ENCODE peak calls at places on chromosomes 13 and 19, in six cellular contexts. One of them, this sample, is unnamed.

GRCh38 chr19:29587518-29587986 is 18.5 kb upstream of the POP4 start:
- DNase-seq in pancreas: no peak
- DNase-seq in fibroblast of lung: no peak
- DNase-seq in breast epithelium: no peak
- DNase-seq in PC-9: no peak
- DNase-seq in body of pancreas: no peak
- DNase-seq in this sample: no peak

GRCh38 chr13:110507678-110508381 is 53.7 kb downstream of the RAB20 start:
- DNase-seq in pancreas: peak; percentile 84
- DNase-seq in fibroblast of lung: no peak
- DNase-seq in PC-9: peak; percentile 91
- DNase-seq in body of pancreas: peak; percentile 85
- DNase-seq in breast epithelium: peak; percentile 64
- DNase-seq in this sample: no peak

GRCh38 chr13:32976046-32976781 is 40.0 kb upstream of the KL start:
- DNase-seq in fibroblast of lung: no peak
- DNase-seq in PC-9: no peak
- DNase-seq in body of pancreas: no peak
- DNase-seq in pancreas: no peak
- DNase-seq in breast epithelium: no peak
- DNase-seq in this sample: no peak

GRCh38 chr19:55540619-55541018 is 3.7 kb upstream of the SBK2 start:
- DNase-seq in fibroblast of lung: no peak
- DNase-seq in pancreas: no peak
- DNase-seq in body of pancreas: no peak
- DNase-seq in PC-9: no peak
- DNase-seq in breast epithelium: no peak
- DNase-seq in this sample: no peak

GRCh38 chr13:35474551-35474950 is 1.9 kb downstream of the MAB21L1 start:
- DNase-seq in pancreas: no peak
- DNase-seq in PC-9: no peak
- DNase-seq in body of pancreas: no peak
- DNase-seq in fibroblast of lung: peak; percentile 15
- DNase-seq in breast epithelium: no peak
- DNase-seq in this sample: no peak

GRCh38 chr13:110455444-110455843 is 106.1 kb downstream of the RAB20 start:
- DNase-seq in body of pancreas: no peak
- DNase-seq in PC-9: no peak
- DNase-seq in breast epithelium: no peak
- DNase-seq in pancreas: no peak
- DNase-seq in fibroblast of lung: no peak
- DNase-seq in this sample: no peak

GRCh38 chr13:51534075-51534817 is 50.0 kb upstream of the WDFY2 start:
- DNase-seq in fibroblast of lung: no peak
- DNase-seq in PC-9: no peak
- DNase-seq in body of pancreas: no peak
- DNase-seq in pancreas: no peak
- DNase-seq in breast epithelium: no peak
- DNase-seq in this sample: no peak

GRCh38 chr19:40365010-40365409 is 16.5 kb downstream of the PLD3 start:
- DNase-seq in breast epithelium: no peak
- DNase-seq in PC-9: no peak
- DNase-seq in pancreas: no peak
- DNase-seq in body of pancreas: no peak
- DNase-seq in fibroblast of lung: no peak
- DNase-seq in this sample: no peak

GRCh38 chr19:8585057-8585893 is 8.0 kb upstream of the MYO1F start:
- DNase-seq in PC-9: no peak
- DNase-seq in pancreas: no peak
- DNase-seq in breast epithelium: no peak
- DNase-seq in fibroblast of lung: no peak
- DNase-seq in body of pancreas: no peak
- DNase-seq in this sample: no peak

GRCh38 chr19:11769995-11770394 is 3.2 kb downstream of the ZNF441 start:
- DNase-seq in body of pancreas: no peak
- DNase-seq in fibroblast of lung: no peak
- DNase-seq in breast epithelium: no peak
- DNase-seq in pancreas: no peak
- DNase-seq in PC-9: no peak
- DNase-seq in this sample: no peak

GRCh38 chr13:106522898-106523525 is 12.4 kb downstream of the EFNB2 start:
- DNase-seq in PC-9: no peak
- DNase-seq in fibroblast of lung: no peak
- DNase-seq in breast epithelium: no peak
- DNase-seq in body of pancreas: no peak
- DNase-seq in pancreas: no peak
- DNase-seq in this sample: no peak

GRCh38 chr13:41196620-41197019 is 2.3 kb upstream of the KBTBD7 start:
- DNase-seq in PC-9: no peak
- DNase-seq in body of pancreas: no peak
- DNase-seq in fibroblast of lung: no peak
- DNase-seq in pancreas: no peak
- DNase-seq in breast epithelium: no peak
- DNase-seq in this sample: no peak

GRCh38 chr19:58311345-58311744 is 6.2 kb downstream of the ERVK3-1 start:
- DNase-seq in fibroblast of lung: no peak
- DNase-seq in pancreas: no peak
- DNase-seq in body of pancreas: no peak
- DNase-seq in PC-9: no peak
- DNase-seq in breast epithelium: no peak
- DNase-seq in this sample: no peak

GRCh38 chr19:55503447-55504251 is 15.4 kb downstream of the SSC5D start:
- DNase-seq in body of pancreas: peak; percentile 88
- DNase-seq in PC-9: peak; percentile 96
- DNase-seq in pancreas: peak; percentile 89
- DNase-seq in fibroblast of lung: peak; percentile 91
- DNase-seq in breast epithelium: peak; percentile 90
- DNase-seq in this sample: no peak

GRCh38 chr13:27973956-27974662 is 5.0 kb upstream of the CDX2 start:
- DNase-seq in pancreas: no peak
- DNase-seq in breast epithelium: no peak
- DNase-seq in body of pancreas: no peak
- DNase-seq in fibroblast of lung: no peak
- DNase-seq in PC-9: no peak
- DNase-seq in this sample: no peak

GRCh38 chr13:27976362-27977177 is 7.5 kb upstream of the CDX2 start:
- DNase-seq in breast epithelium: no peak
- DNase-seq in pancreas: no peak
- DNase-seq in fibroblast of lung: no peak
- DNase-seq in body of pancreas: no peak
- DNase-seq in PC-9: no peak
- DNase-seq in this sample: no peak

GRCh38 chr13:27977476-27978300 is 8.6 kb upstream of the CDX2 start:
- DNase-seq in fibroblast of lung: no peak
- DNase-seq in pancreas: no peak
- DNase-seq in breast epithelium: no peak
- DNase-seq in body of pancreas: no peak
- DNase-seq in PC-9: no peak
- DNase-seq in this sample: no peak

GRCh38 chr13:27973291-27973690 is 4.2 kb upstream of the CDX2 start:
- DNase-seq in pancreas: no peak
- DNase-seq in fibroblast of lung: no peak
- DNase-seq in breast epithelium: no peak
- DNase-seq in body of pancreas: no peak
- DNase-seq in PC-9: no peak
- DNase-seq in this sample: no peak

GRCh38 chr13:27975579-27976361 is 6.7 kb upstream of the CDX2 start:
- DNase-seq in fibroblast of lung: no peak
- DNase-seq in breast epithelium: no peak
- DNase-seq in PC-9: no peak
- DNase-seq in body of pancreas: no peak
- DNase-seq in pancreas: no peak
- DNase-seq in this sample: no peak
- H3K4me3 ChIP-seq in fibroblast of lung: no peak overlapping the region
- H3K4me3 ChIP-seq in breast epithelium: peak overlapping the region; percentile 28
- H3K4me3 ChIP-seq in PC-9: no peak overlapping the region
- H3K4me3 ChIP-seq in body of pancreas: no peak overlapping the region
- H3K4me3 ChIP-seq in pancreas: no peak overlapping the region
- H3K4me3 ChIP-seq in this sample: no peak overlapping the region

GRCh38 chr13:46675016-46675415 is 121.9 kb downstream of the ESD start:
- DNase-seq in body of pancreas: no peak
- DNase-seq in pancreas: no peak
- DNase-seq in PC-9: no peak
- DNase-seq in breast epithelium: no peak
- DNase-seq in fibroblast of lung: peak; percentile 39
- DNase-seq in this sample: no peak

GRCh38 chr13:46683879-46684278 is 113.1 kb downstream of the ESD start:
- DNase-seq in PC-9: no peak
- DNase-seq in breast epithelium: no peak
- DNase-seq in pancreas: no peak
- DNase-seq in fibroblast of lung: peak; percentile 22
- DNase-seq in body of pancreas: no peak
- DNase-seq in this sample: no peak

GRCh38 chr13:46676378-46676725 is 120.6 kb downstream of the ESD start:
- DNase-seq in fibroblast of lung: no peak
- DNase-seq in body of pancreas: no peak
- DNase-seq in pancreas: no peak
- DNase-seq in PC-9: no peak
- DNase-seq in breast epithelium: no peak
- DNase-seq in this sample: no peak

GRCh38 chr13:46682015-46682414 is 114.9 kb downstream of the ESD start:
- DNase-seq in PC-9: no peak
- DNase-seq in pancreas: no peak
- DNase-seq in fibroblast of lung: no peak
- DNase-seq in breast epithelium: no peak
- DNase-seq in body of pancreas: no peak
- DNase-seq in this sample: no peak

DNA sequence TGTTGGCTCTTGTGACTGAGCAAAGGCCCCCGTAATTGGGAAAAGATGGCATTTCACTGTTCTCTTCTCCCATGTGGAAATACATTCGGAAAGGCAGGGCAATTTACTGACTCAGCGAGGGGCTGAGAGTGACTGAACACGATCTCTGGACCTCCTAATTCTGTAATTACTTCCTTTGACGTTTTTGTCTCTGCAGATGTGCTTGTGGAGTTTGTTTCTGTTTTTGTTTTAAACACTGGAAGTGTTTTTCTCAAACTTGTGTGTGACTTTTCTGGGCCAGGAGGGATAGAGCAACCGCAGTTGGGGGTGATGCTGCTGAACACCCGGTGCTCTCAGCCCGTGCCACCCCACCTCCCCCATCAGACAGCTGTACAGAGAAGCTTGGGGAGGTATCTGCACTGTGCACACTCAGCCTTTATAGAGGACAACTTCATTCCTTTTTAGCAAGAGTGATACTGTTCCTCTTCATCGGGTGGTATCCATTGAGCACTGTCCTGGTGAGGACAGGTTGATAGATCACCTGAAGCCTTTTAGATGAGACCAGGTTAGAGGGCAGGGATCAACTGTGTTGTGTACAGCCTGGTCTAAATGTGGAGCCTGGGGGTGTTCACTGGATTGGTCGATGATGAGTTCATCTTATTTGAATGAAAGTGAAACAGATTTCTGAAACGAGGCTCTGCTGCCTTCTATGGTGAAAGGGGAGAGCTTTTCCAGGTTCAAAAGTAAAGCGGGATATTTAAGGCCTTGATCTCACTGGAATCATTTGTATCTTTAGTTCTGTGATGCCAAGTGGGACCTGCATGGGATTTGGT is 117.4 kb downstream of the ESD start:
- DNase-seq in pancreas: no peak
- DNase-seq in fibroblast of lung: peak; percentile 76
- DNase-seq in PC-9: no peak
- DNase-seq in body of pancreas: no peak
- DNase-seq in breast epithelium: no peak
- DNase-seq in this sample: no peak
- TF ChIP-seq CTCF in pancreas: no peak
- TF ChIP-seq CTCF in fibroblast of lung: no peak
- TF ChIP-seq CTCF in PC-9: no peak
- TF ChIP-seq CTCF in body of pancreas: no peak
- TF ChIP-seq CTCF in breast epithelium: no peak
- TF ChIP-seq CTCF in this sample: peak; percentile 18

GRCh38 chr13:113641426-113641825 is 16.6 kb downstream of the ATP4B start:
- DNase-seq in fibroblast of lung: no peak
- DNase-seq in PC-9: no peak
- DNase-seq in breast epithelium: no peak
- DNase-seq in pancreas: peak; percentile 4
- DNase-seq in body of pancreas: no peak
- DNase-seq in this sample: no peak

GRCh38 chr13:113637262-113638160 is 20.5 kb downstream of the ATP4B start:
- DNase-seq in PC-9: no peak
- DNase-seq in breast epithelium: no peak
- DNase-seq in fibroblast of lung: no peak
- DNase-seq in body of pancreas: no peak
- DNase-seq in pancreas: no peak
- DNase-seq in this sample: no peak

GRCh38 chr13:113638173-113638746 is 19.7 kb downstream of the ATP4B start:
- DNase-seq in body of pancreas: peak; percentile 2
- DNase-seq in fibroblast of lung: no peak
- DNase-seq in PC-9: no peak
- DNase-seq in pancreas: no peak
- DNase-seq in breast epithelium: no peak
- DNase-seq in this sample: no peak

GRCh38 chr13:113638806-113639205 is 19.2 kb downstream of the ATP4B start:
- DNase-seq in PC-9: no peak
- DNase-seq in body of pancreas: no peak
- DNase-seq in breast epithelium: no peak
- DNase-seq in fibroblast of lung: no peak
- DNase-seq in pancreas: peak; percentile 2
- DNase-seq in this sample: no peak

DNA sequence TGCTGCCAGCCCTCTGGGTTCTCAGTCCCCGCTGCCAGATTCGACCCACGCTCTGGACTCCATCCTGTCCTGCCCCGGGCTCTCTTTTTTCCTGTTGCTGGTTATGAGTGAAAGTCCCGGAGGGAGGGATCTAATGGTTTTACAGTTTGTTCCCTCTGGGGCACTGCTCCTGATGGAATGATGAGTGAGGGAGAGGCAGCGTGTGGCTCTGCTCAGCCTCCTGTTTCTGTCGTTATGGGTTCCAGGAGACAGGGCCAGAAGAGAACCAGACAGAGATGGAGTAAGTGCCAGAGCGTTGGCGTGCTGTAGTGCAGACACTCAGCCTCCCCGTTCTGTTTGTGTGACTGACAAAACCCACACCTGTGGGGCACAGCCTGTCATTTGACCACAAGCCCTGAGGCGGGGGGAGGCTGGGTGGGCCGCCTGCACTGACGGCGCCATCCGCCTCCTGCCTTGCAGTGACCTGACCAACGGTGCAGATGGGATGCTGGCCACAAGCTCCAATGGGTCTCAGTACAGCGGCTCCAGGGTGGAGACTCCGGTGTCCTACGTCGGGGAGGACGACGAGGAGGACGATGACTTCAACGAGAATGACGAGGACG is 18.2 kb downstream of the ATP4B start:
- DNase-seq in PC-9: no peak
- DNase-seq in breast epithelium: peak; percentile 30
- DNase-seq in fibroblast of lung: no peak
- DNase-seq in pancreas: peak; percentile 7
- DNase-seq in body of pancreas: no peak
- DNase-seq in this sample: no peak
- H3K36me3 ChIP-seq in PC-9: peaks cover 44% of the 10 kb centered on the region
- H3K36me3 ChIP-seq in breast epithelium: no peaks in the 10 kb centered on the region
- H3K36me3 ChIP-seq in fibroblast of lung: peaks cover 22% of the 10 kb centered on the region
- H3K36me3 ChIP-seq in pancreas: peaks cover 15% of the 10 kb centered on the region
- H3K36me3 ChIP-seq in body of pancreas: peaks cover 23% of the 10 kb centered on the region
- H3K36me3 ChIP-seq in this sample: peaks cover 1% of the 10 kb centered on the region

DNA sequence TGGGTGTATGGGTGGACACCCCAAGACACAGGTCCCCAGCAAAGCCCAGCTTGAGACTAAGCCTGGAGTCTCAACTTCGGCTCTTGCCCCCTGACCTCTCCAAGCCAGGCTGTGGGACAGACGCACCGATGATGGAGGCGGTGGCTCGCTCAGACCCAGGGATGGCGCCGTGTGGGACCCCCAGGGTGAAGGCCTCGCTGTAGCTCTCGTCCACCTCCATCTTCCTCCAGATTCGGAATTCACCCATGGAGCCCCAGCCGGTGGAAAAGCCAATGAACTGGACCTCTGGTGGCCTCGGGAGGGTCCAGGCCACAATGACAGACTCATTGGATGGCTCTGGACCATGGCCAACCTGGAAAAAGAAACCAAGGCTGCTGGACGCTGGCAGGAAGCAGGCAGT is 39.1 kb downstream of the F2RL3 start:
- DNase-seq in body of pancreas: no peak
- DNase-seq in breast epithelium: no peak
- DNase-seq in pancreas: no peak
- DNase-seq in fibroblast of lung: no peak
- DNase-seq in PC-9: no peak
- DNase-seq in this sample: no peak
- H3K4me3 ChIP-seq in body of pancreas: no peak overlapping the region
- H3K4me3 ChIP-seq in breast epithelium: no peak overlapping the region
- H3K4me3 ChIP-seq in pancreas: no peak overlapping the region
- H3K4me3 ChIP-seq in fibroblast of lung: no peak overlapping the region
- H3K4me3 ChIP-seq in PC-9: no peak overlapping the region
- H3K4me3 ChIP-seq in this sample: no peak overlapping the region

This sample was measured in kidney epithelial cell.